ENCODE peak calls at places on chromosomes 2 and 18, in five cellular contexts. O, L, Z, M and H are unnamed samples.

GRCh38 chr2:43611987-43612894 is 16.4 kb upstream of the THADA start:
- DNase-seq in O (peak; percentile 73), L (no peak), Z (no peak), M (peak; percentile 78), H (peak; percentile 73)

GRCh38 chr2:195594916-195595694 is 61.9 kb upstream of the SLC39A10 start:
- DNase-seq in O (no peak), L (no peak), Z (no peak), M (no peak), H (no peak)

GRCh38 chr2:69381337-69381737 is 5.7 kb downstream of the GFPT1 start:
- DNase-seq in O (no peak), L (no peak), Z (no peak), M (no peak), H (no peak)

GRCh38 chr2:164693390-164693789 is 72.1 kb upstream of the GRB14 start:
- DNase-seq in O (no peak), L (no peak), Z (no peak), M (no peak), H (no peak)

GRCh38 chr2:230664128-230664527 is 48.5 kb upstream of the CAB39 start:
- DNase-seq in O (no peak), L (no peak), Z (no peak), M (no peak), H (no peak)

GRCh38 chr2:110789706-110790105 is 57.3 kb downstream of the ACOXL start:
- DNase-seq in O (no peak), L (no peak), Z (no peak), M (no peak), H (no peak)

GRCh38 chr2:7356909-7357584 is 439.8 kb downstream of the RNF144A start:
- DNase-seq in O (no peak), L (peak; percentile 95), Z (no peak), M (no peak), H (no peak)

GRCh38 chr2:207236156-207236935 is 70.6 kb upstream of the KLF7 start:
- DNase-seq in O (peak; percentile 85), L (no peak), Z (no peak), M (no peak), H (no peak)

GRCh38 chr18:33812186-33812585 is 234.2 kb downstream of the ASXL3 start:
- DNase-seq in O (no peak), L (no peak), Z (no peak), M (no peak), H (no peak)

GRCh38 chr2:34308140-34308539 is 709.0 kb upstream of the FAM98A start:
- DNase-seq in O (no peak), L (no peak), Z (no peak), M (no peak), H (no peak)

GRCh38 chr18:48186861-48187260 is 222.3 kb downstream of the ZBTB7C start:
- DNase-seq in O (no peak), L (no peak), Z (no peak), M (no peak), H (no peak)

GRCh38 chr2:70526126-70526525 is 27.5 kb downstream of the TGFA start:
- DNase-seq in O (no peak), L (no peak), Z (no peak), M (no peak), H (no peak)

GRCh38 chr2:189466656-189467055 is 25.4 kb downstream of the WDR75 start:
- DNase-seq in O (peak; percentile 60), L (no peak), Z (no peak), M (peak; percentile 15), H (peak; percentile 10)

GRCh38 chr2:230908595-230909191 is 16.3 kb downstream of the GPR55 start:
- DNase-seq in O (no peak), L (no peak), Z (peak; percentile 62), M (no peak), H (peak; percentile 13)

GRCh38 chr2:136119717-136120675 is 2.0 kb upstream of the CXCR4 start:
- DNase-seq in O (no peak), L (no peak), Z (no peak), M (no peak), H (no peak)
- H3K4me3 ChIP-seq in O (no peak overlapping the region), L (no peak overlapping the region), Z (no peak overlapping the region), M (peak overlapping the region; percentile 70), H (peak overlapping the region; percentile 47)

GRCh38 chr2:15805772-15806171 is 134.6 kb upstream of the MYCN start:
- DNase-seq in O (no peak), L (no peak), Z (no peak), M (no peak), H (no peak)
- H3K9me3 ChIP-seq in O (no peaks in the 10 kb centered on the region), L (no peaks in the 10 kb centered on the region), Z (no peaks in the 10 kb centered on the region), M (no peaks in the 10 kb centered on the region), H (no peaks in the 10 kb centered on the region)

GRCh38 chr2:158546412-158547144 is 89.8 kb downstream of the PKP4 start:
- DNase-seq in O (no peak), L (no peak), Z (no peak), M (no peak), H (no peak)
- TF ChIP-seq CTCF in O (no peak), L (no peak), Z (no peak), M (no peak), H (no peak)

DNA sequence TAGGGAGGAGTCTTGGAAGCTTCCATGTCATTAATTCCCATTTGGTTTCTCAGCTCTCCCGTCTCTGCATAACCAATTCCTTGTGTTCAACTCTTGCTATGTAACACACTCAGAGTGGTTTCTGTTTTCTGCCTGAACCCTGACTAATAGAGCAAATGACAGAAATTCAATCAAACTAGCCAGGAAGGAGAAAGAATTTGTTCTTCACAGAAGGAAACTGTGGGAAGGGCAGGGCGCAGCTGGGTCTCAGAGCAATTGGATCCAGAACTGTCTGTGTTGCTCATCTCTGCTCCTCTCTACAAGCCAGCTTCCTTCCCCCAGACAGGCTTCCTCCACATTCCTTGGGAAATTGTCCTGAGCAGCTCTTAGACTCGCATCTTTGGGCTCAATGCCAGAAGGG is 269.8 kb downstream of the TNS1 start:
- DNase-seq in O (no peak), L (no peak), Z (no peak), M (no peak), H (no peak)
- H3K4me3 ChIP-seq in O (no peak overlapping the region), L (no peak overlapping the region), Z (no peak overlapping the region), M (no peak overlapping the region), H (no peak overlapping the region)